ENCODE peak calls at places on chromosomes 5 and 9, in eight cellular contexts. P, Z, H, S, A, T, X and Q are unnamed samples. For H3K27me3, the result is how much of the 10 kb centered on the place peaks cover.

GRCh38 chr5:56530031-56530430 is 285.3 kb upstream of the MAP3K1 start:
- DNase-seq in P (no peak), Z (no peak), H (peak), S (no peak), A (no peak), T (no peak), X (no peak), Q (peak)

GRCh38 chr9:136081826-136082495 is 13.1 kb downstream of the NACC2 start:
- DNase-seq in P (no peak), Z (no peak), H (no peak), S (no peak), A (no peak), T (peak), X (no peak), Q (no peak)

GRCh38 chr5:115246361-115246991 is 16.2 kb downstream of the PGGT1B start:
- DNase-seq in P (peak), Z (no peak), H (peak), S (peak), A (peak), T (peak), X (peak), Q (peak)

GRCh38 chr9:84919498-84919897 is 250.0 kb downstream of the NTRK2 start:
- DNase-seq in P (no peak), Z (no peak), H (no peak), S (no peak), A (no peak), T (no peak), X (no peak), Q (no peak)

GRCh38 chr9:86277072-86277471 is 5.3 kb downstream of the ISCA1 start:
- DNase-seq in P (no peak), Z (no peak), H (no peak), S (no peak), A (no peak), T (no peak), X (no peak), Q (no peak)

GRCh38 chr5:38692346-38692745 is 135.9 kb upstream of the LIFR start:
- DNase-seq in P (no peak), Z (no peak), H (no peak), S (no peak), A (no peak), T (no peak), X (no peak), Q (no peak)

GRCh38 chr5:149227168-149227826 is 44.4 kb upstream of the AFAP1L1 start:
- DNase-seq in P (peak), Z (no peak), H (no peak), S (peak), A (no peak), T (no peak), X (no peak), Q (no peak)

GRCh38 chr5:113574417-113574816 is 60.9 kb downstream of the YTHDC2 start:
- DNase-seq in P (no peak), Z (no peak), H (peak), S (no peak), A (no peak), T (no peak), X (no peak), Q (no peak)

GRCh38 chr9:124761196-124761595 is 9.9 kb downstream of the NR6A1 start:
- DNase-seq in P (no peak), Z (no peak), H (no peak), S (no peak), A (peak), T (no peak), X (no peak), Q (no peak)

GRCh38 chr5:113102121-113102531 is 125.5 kb downstream of the DCP2 start:
- DNase-seq in P (no peak), Z (no peak), H (no peak), S (no peak), A (no peak), T (no peak), X (no peak), Q (no peak)

GRCh38 chr5:129094924-129095797 is 612 bp downstream of the ISOC1 start:
- DNase-seq in P (no peak), Z (no peak), H (peak), S (peak), A (peak), T (peak), X (peak), Q (peak)

GRCh38 chr9:81526587-81526986 is 162.8 kb downstream of the TLE1 start:
- DNase-seq in P (no peak), Z (no peak), H (no peak), S (no peak), A (no peak), T (no peak), X (no peak), Q (no peak)

GRCh38 chr5:17343675-17344074 is 126.2 kb downstream of the BASP1 start:
- DNase-seq in P (peak), Z (peak), H (no peak), S (no peak), A (no peak), T (no peak), X (peak), Q (no peak)

GRCh38 chr9:88531920-88532319 is 3.1 kb upstream of the NXNL2 start:
- DNase-seq in P (no peak), Z (no peak), H (no peak), S (no peak), A (peak), T (no peak), X (no peak), Q (no peak)

GRCh38 chr9:102840356-102840755 is 154.8 kb upstream of the CYLC2 start:
- DNase-seq in P (no peak), Z (no peak), H (no peak), S (peak), A (no peak), T (no peak), X (no peak), Q (no peak)

GRCh38 chr9:79616971-79617370 is 45.2 kb downstream of the TLE4 start:
- DNase-seq in P (no peak), Z (no peak), H (no peak), S (no peak), A (no peak), T (no peak), X (no peak), Q (no peak)

GRCh38 chr5:51378778-51379652 is 4.2 kb upstream of the ISL1 start:
- DNase-seq in P (no peak), Z (no peak), H (no peak), S (no peak), A (peak), T (peak), X (no peak), Q (no peak)

GRCh38 chr5:99102073-99102697 is 173.4 kb upstream of the CHD1 start:
- DNase-seq in P (no peak), Z (no peak), H (no peak), S (no peak), A (no peak), T (no peak), X (no peak), Q (no peak)

GRCh38 chr9:103323699-103324098 is 328.6 kb downstream of the CYLC2 start:
- DNase-seq in P (no peak), Z (no peak), H (no peak), S (no peak), A (no peak), T (no peak), X (no peak), Q (no peak)

GRCh38 chr5:180824630-180825476 is 22.2 kb upstream of the MGAT1 start:
- DNase-seq in P (no peak), Z (no peak), H (no peak), S (no peak), A (no peak), T (no peak), X (no peak), Q (no peak)

GRCh38 chr9:134192311-134192950 is 28.1 kb upstream of the RNU6ATAC start:
- DNase-seq in P (no peak), Z (no peak), H (no peak), S (no peak), A (no peak), T (peak), X (no peak), Q (no peak)

GRCh38 chr5:157371655-157372471 is 88.2 kb upstream of the NIPAL4 start:
- DNase-seq in P (no peak), Z (no peak), H (no peak), S (no peak), A (no peak), T (no peak), X (no peak), Q (no peak)

GRCh38 chr9:128684325-128685021 is 4.5 kb upstream of the SET start:
- DNase-seq in P (peak), Z (no peak), H (peak), S (peak), A (peak), T (no peak), X (peak), Q (peak)

GRCh38 chr9:96691326-96691725 is 36.2 kb upstream of the PRXL2C start:
- DNase-seq in P (no peak), Z (no peak), H (no peak), S (no peak), A (no peak), T (no peak), X (no peak), Q (no peak)

GRCh38 chr5:154421868-154422267 is 23.9 kb upstream of the SAP30L start:
- DNase-seq in P (peak), Z (no peak), H (peak), S (peak), A (peak), T (peak), X (no peak), Q (no peak)

GRCh38 chr5:157273131-157273556 is 7.2 kb downstream of the CYFIP2 start:
- DNase-seq in P (no peak), Z (no peak), H (no peak), S (no peak), A (no peak), T (no peak), X (peak), Q (peak)

GRCh38 chr9:112104901-112105300 is 70.2 kb downstream of the SUSD1 start:
- DNase-seq in P (no peak), Z (no peak), H (no peak), S (no peak), A (no peak), T (no peak), X (no peak), Q (no peak)

GRCh38 chr9:130058154-130058553 is 4.4 kb downstream of the GPR107 start:
- DNase-seq in P (no peak), Z (no peak), H (peak), S (no peak), A (peak), T (peak), X (no peak), Q (no peak)

GRCh38 chr5:74492230-74492629 is 148.3 kb downstream of the ENC1 start:
- DNase-seq in P (no peak), Z (no peak), H (no peak), S (no peak), A (no peak), T (no peak), X (no peak), Q (no peak)

GRCh38 chr9:121650220-121651013 is 1.0 kb upstream of the DAB2IP start:
- DNase-seq in P (no peak), Z (no peak), H (peak), S (peak), A (peak), T (peak), X (no peak), Q (no peak)

GRCh38 chr9:106771618-106772017 is 91.3 kb upstream of the ZNF462 start:
- DNase-seq in P (no peak), Z (no peak), H (no peak), S (no peak), A (no peak), T (no peak), X (no peak), Q (no peak)

GRCh38 chr5:33737697-33738096 is 154.1 kb downstream of the ADAMTS12 start:
- DNase-seq in P (no peak), Z (no peak), H (no peak), S (no peak), A (no peak), T (no peak), X (no peak), Q (no peak)

GRCh38 chr5:98767563-98767962 is 5.9 kb upstream of the RGMB start:
- DNase-seq in P (no peak), Z (no peak), H (no peak), S (no peak), A (peak), T (no peak), X (no peak), Q (no peak)

GRCh38 chr9:87336407-87336806 is 161.3 kb upstream of the DAPK1 start:
- DNase-seq in P (no peak), Z (no peak), H (peak), S (peak), A (peak), T (no peak), X (no peak), Q (no peak)

DNA sequence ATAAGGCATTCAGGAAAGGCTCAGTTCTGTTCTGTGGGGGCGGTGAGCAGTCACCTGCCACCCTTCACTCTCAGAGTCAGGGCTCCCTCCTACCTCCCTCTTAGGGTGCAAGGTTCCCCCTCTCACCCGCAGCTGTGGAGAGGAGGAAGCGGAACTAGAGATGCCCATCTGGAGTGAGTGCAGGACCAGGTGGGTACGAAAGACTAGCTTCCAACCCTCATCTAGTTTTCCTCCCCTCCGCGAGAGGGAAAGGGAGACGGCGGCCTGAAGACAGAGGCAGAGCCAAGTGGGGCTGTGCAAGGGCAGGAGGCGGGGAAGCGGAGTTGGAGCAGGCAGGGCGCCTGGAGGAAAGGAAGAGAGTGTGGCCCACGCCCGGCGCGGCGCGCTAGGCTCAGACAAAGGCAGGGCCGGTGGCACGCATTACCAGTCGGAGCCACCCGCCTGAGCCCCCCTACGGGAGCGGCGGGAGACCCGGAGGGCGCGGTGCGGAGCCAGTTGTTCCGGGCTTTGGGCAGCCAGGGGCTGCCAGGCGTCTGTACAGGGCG is 7.3 kb downstream of the PRR7 start:
- DNase-seq in P (no peak), Z (no peak), H (no peak), S (no peak), A (peak), T (no peak), X (no peak), Q (peak)
- TF ChIP-seq REST in P (no peak), Z (no peak), H (no peak), S (no peak), A (no peak), T (no peak), X (no peak), Q (no peak)

DNA sequence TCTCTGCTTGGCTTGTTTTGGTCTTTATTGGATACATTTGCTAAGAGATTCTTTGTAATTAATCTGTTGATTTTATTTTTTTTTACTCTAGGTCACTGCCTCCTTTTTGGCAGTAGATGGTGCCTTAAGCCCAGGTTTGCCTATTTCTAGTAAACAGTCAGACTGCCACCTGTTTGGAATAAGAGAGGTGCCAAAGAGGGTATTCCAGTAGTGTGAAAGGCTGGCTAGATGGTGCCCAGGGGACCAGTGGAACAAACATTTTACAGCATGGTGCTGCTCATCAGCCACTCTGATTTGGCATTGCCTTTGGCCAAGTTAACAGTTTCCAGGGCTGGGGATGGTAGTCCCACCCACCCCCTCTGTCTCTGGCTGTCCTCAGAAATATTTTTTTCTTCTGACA is 36.7 kb upstream of the FBXL7 start:
- DNase-seq in P (no peak), Z (no peak), H (no peak), S (no peak), A (peak), T (no peak), X (no peak), Q (no peak)
- TF ChIP-seq CTCF in P (no peak), Z (no peak), H (no peak), S (no peak), A (peak), T (peak), X (no peak), Q (no peak)

GRCh38 chr9:97807681-97808080 is 45.3 kb upstream of the FOXE1 start:
- DNase-seq in P (no peak), Z (no peak), H (no peak), S (no peak), A (no peak), T (no peak), X (no peak), Q (no peak)
- H3K27me3 ChIP-seq in P (under half), Z (under half), H (under half), S (under half), A (under half), T (under half), X (under half), Q (under half)

GRCh38 chr5:142860291-142860690 is 90.1 kb downstream of the ARHGAP26 start:
- DNase-seq in P (no peak), Z (no peak), H (no peak), S (no peak), A (no peak), T (no peak), X (no peak), Q (peak)
- TF ChIP-seq REST in P (no peak), Z (no peak), H (no peak), S (no peak), A (no peak), T (no peak), X (no peak), Q (no peak)

DNA sequence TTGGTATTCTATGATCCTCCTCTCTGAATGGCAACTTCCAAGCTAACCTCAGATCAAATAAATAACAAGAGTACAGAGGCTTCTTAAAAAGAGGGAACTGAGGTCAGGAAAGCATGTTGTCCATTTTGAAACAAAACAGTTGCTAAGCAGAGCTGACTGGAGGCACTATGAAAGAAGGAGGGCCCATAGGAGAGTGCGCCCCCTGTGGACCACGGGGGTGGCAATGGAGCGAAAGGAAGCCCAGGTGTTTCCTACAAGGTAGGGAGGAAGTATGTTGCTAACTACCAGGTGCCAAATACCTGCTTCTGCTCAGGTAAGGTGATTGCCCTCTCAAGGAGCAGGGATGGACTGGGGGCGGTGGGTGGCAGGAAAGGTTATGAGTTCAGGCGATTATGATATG is 101.8 kb upstream of the MAST4 start:
- DNase-seq in P (no peak), Z (no peak), H (peak), S (no peak), A (peak), T (no peak), X (no peak), Q (no peak)
- TF ChIP-seq CTCF in P (peak), Z (peak), H (peak), S (peak), A (peak), T (peak), X (peak), Q (no peak)